ENCODE peak calls at places on chromosome 13, in four cellular contexts. T is right atrium auricular region, Y is A549, R is fibroblast of villous mesenchyme. X is an unnamed sample.

GRCh38 chr13:51827254-51827653 is 17.7 kb downstream of the TMEM272 start:
- DNase-seq in R (no peak), Y (no peak), T (no peak), X (no peak)

GRCh38 chr13:45143346-45143751 is 23.0 kb downstream of the GTF2F2 start:
- DNase-seq in Y (no peak), T (no peak), R (peak; percentile 94), X (peak; percentile 42)

GRCh38 chr13:37870895-37871550 is 1.5 kb upstream of the TRPC4 start:
- DNase-seq in T (no peak), Y (no peak), R (peak; percentile 76), X (peak; percentile 77)

GRCh38 chr13:97434417-97435296 is 688 bp downstream of the RAP2A start:
- DNase-seq in R (peak; percentile 25), T (peak; percentile 61), Y (peak; percentile 31), X (peak; percentile 24)

GRCh38 chr13:40476175-40476958 is 190.1 kb downstream of the FOXO1 start:
- DNase-seq in Y (peak; percentile 67), T (no peak), R (peak; percentile 14), X (peak; percentile 21)

GRCh38 chr13:74087304-74087703 is 46.9 kb downstream of the KLF12 start:
- DNase-seq in R (no peak), T (no peak), Y (no peak), X (no peak)

GRCh38 chr13:28630864-28631263 is 28.1 kb upstream of the POMP start:
- DNase-seq in R (no peak), Y (no peak), T (no peak), X (peak; percentile 31)

GRCh38 chr13:51950722-51951121 is 60.5 kb downstream of the ATP7B start:
- DNase-seq in T (no peak), R (no peak), Y (no peak), X (no peak)

GRCh38 chr13:47146136-47146535 is 249.3 kb upstream of the HTR2A start:
- DNase-seq in Y (no peak), T (no peak), R (peak; percentile 6), X (peak; percentile 69)

GRCh38 chr13:77476456-77476855 is 59.0 kb upstream of the SCEL start:
- DNase-seq in T (no peak), R (no peak), Y (no peak), X (no peak)

GRCh38 chr13:18212873-18213272 is 968.8 kb downstream of the TUBA3C start:
- DNase-seq in T (no peak), Y (peak; percentile 7), R (peak; percentile 3), X (no peak)

GRCh38 chr13:34044660-34045080 is 226.7 kb downstream of the RFC3 start:
- DNase-seq in R (peak; percentile 55), T (no peak), Y (peak; percentile 75), X (peak; percentile 84)

GRCh38 chr13:80242728-80243427 is 98.0 kb downstream of the SPRY2 start:
- DNase-seq in T (no peak), Y (no peak), R (no peak), X (no peak)

GRCh38 chr13:44903596-44903995 is 85.7 kb downstream of the NUFIP1 start:
- DNase-seq in T (peak; percentile 89), R (peak; percentile 98), Y (no peak), X (peak; percentile 96)

DNA sequence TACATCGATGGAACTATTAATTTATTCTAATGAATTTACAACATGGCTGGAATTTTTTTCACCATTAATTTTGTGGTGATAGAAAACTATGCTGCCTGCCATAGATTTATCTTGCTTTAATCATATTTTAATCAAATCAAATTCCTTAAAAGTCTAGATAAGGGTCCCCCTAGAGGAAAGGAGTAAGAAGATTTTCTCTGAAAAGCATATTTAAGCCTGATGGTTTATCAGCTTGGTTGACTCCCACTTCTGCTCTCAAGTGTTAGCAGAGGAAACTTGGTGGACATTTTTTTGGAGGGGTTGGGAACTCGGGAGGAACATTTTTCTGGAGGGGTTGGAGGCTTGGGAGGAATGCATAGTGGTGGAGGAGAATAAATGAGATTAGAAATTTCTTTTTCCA is 253.3 kb downstream of the KCNRG start:
- DNase-seq in R (no peak), T (no peak), Y (no peak), X (peak; percentile 31)
- TF ChIP-seq CTCF in R (no peak), T (no peak), Y (no peak), X (peak; percentile 33)

GRCh38 chr13:39451301-39451700 is 151.7 kb downstream of the LHFPL6 start:
- DNase-seq in R (peak; percentile 69), T (no peak), Y (no peak), X (peak; percentile 43)
- H3K4me3 ChIP-seq in R (no peak overlapping the region), T (no peak overlapping the region), Y (no peak overlapping the region), X (no peak overlapping the region)

GRCh38 chr13:36530861-36531590 is 98.7 kb downstream of the CCNA1 start:
- DNase-seq in Y (no peak), T (no peak), R (no peak), X (no peak)
- TF ChIP-seq CTCF in Y (no peak), T (no peak), R (no peak), X (no peak)

GRCh38 chr13:22933571-22934181 is 247.1 kb upstream of the SGCG start:
- DNase-seq in Y (no peak), T (no peak), R (no peak), X (no peak)
- H3K4me3 ChIP-seq in Y (no peak overlapping the region), T (no peak overlapping the region), R (no peak overlapping the region), X (no peak overlapping the region)

GRCh38 chr13:49830721-49831120 is 38.2 kb upstream of the KPNA3 start:
- DNase-seq in T (no peak), Y (no peak), R (no peak), X (no peak)
- TF ChIP-seq CTCF in T (no peak), Y (no peak), R (no peak), X (no peak)

DNA sequence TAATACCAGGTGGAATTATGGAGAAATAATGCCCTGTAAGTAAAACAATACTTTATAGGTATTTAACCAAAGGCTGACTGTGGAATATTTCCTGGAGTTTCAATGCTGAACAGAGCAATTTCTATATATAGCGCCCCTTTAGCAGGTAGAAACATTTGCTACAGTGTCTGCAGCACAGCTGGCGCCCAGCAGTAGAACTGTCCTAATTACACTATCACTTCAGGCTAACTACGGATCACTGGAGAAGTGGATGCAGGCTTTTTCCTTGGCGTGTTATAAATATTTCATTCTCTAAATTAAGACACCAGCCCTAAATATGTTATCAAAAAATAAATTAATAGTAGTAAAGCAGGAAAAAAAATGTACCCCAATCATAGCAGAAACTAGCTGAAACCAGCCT is 3.1 kb downstream of the SHISA2 start:
- DNase-seq in Y (no peak), R (no peak), T (no peak), X (no peak)
- H3K4me3 ChIP-seq in Y (no peak overlapping the region), R (no peak overlapping the region), T (no peak overlapping the region), X (no peak overlapping the region)

GRCh38 chr13:110809871-110810486 is 96.5 kb downstream of the ING1 start:
- DNase-seq in R (no peak), Y (no peak), T (peak; percentile 32), X (no peak)
- TF ChIP-seq CTCF in R (no peak), Y (no peak), T (no peak), X (no peak)

DNA sequence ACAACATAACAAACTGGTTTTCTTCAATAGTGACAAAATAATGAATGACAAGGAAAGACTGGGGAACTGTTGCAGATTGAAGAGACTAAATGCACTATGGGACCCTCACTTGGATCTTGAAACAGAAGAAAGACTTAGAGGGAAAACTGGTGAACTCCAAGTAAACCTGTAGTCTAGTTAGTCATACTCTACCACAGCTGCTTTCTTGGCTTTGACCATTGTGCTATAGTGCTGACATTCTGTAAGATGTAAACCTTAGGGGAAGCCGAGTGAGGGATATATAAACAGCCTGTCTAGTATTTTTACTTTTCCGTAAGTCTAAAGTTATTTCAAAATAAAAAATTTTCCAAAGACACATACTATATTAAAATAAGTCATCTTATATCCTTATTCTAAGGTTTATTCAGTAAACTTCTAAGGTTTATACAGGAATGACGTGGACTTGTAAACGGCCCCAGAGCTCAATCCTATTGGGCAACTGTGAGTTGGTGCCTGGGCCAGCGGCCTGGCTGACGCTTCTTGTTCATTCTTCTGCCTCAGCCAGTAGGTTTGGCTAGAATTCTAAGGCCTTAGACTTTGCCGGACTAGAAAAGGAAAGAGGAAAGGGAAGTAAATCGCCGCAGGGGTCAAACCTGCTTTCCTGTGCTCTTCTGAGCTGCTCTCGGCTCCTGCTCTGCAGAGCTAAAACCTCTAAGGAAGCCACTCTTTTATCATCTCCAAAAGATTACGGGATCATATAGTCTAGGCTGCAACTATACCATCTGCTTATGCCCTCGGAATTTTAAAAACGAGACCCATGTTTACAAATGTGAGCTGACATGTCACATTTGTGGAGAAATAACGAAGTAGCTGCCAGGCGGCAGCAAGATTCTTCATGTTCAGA is 33.7 kb upstream of the UBE2L5 start:
- DNase-seq in T (no peak), R (peak; percentile 69), Y (no peak), X (peak; percentile 83)
- H3K4me3 ChIP-seq in T (no peak overlapping the region), R (peak overlapping the region; percentile 18), Y (no peak overlapping the region), X (no peak overlapping the region)

DNA sequence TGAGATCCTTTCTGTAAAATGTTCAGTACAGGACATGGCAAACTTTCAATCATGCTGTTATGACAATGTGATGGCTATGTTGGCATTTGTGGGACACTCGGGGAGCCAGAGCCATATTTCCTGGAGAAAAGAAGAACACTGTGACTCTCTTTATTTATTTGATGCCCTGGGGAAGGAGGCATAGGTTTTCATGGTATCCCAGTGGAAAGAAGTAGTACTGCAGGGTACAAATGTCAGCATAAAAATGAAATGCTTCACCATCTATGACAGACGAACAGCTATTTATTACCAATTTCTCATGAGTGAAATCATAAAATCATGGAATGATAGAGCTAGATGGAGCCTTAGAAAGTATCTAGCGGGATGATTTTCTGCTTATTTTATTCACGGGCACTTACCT is 217.1 kb downstream of the COL4A1 start:
- DNase-seq in Y (no peak), R (no peak), T (no peak), X (no peak)
- TF ChIP-seq CTCF in Y (no peak), R (peak; percentile 46), T (no peak), X (peak; percentile 52)

GRCh38 chr13:72405441-72405840 is 322.0 kb downstream of the MZT1 start:
- DNase-seq in T (no peak), Y (no peak), R (no peak), X (no peak)

GRCh38 chr13:72399351-72399750 is 328.1 kb downstream of the MZT1 start:
- DNase-seq in T (no peak), R (no peak), Y (no peak), X (no peak)

GRCh38 chr13:72397265-72397664 is 330.2 kb downstream of the MZT1 start:
- DNase-seq in T (no peak), R (no peak), Y (no peak), X (no peak)

GRCh38 chr13:72403396-72404010 is 323.9 kb downstream of the MZT1 start:
- DNase-seq in R (no peak), Y (no peak), T (no peak), X (no peak)

DNA sequence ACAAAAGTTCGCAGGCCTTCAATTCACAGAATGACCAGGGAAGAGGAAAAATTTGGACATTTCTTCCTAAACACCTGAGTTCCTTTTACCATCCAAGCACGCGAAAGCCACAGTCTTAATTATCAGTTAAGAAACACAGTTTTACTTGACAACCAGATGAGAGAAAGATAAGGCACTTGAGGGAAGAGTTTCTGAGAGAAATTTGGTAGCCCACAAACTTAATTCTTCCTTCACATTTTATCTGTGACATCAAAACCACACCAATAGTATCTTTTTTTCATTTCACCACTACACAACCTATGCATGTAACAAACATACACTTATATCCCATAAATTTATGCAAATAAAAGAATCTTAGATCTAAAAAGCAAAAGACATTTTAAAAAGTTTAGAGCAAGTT is 326.6 kb downstream of the MZT1 start:
- DNase-seq in T (no peak), R (no peak), Y (no peak), X (no peak)
- H3K4me3 ChIP-seq in T (no peak overlapping the region), R (no peak overlapping the region), Y (no peak overlapping the region), X (no peak overlapping the region)